ENCODE peak calls at places on chromosomes 3 and 15, in six cellular contexts. One of them, this sample, is unnamed. For H3K4me1, the result is how much of the 10 kb centered on the place peaks cover.

GRCh38 chr15:60215225-60215963 is 182.4 kb downstream of the ANXA2 start:
- DNase-seq in heart left ventricle: no peak
- DNase-seq in stomach: no peak
- DNase-seq in NT2/D1: no peak
- DNase-seq in astrocyte: no peak
- DNase-seq in sigmoid colon: no peak
- DNase-seq in this sample: no peak

GRCh38 chr3:49260711-49261357 is 16.2 kb downstream of the C3orf62 start:
- DNase-seq in heart left ventricle: no peak
- DNase-seq in stomach: no peak
- DNase-seq in NT2/D1: no peak
- DNase-seq in astrocyte: no peak
- DNase-seq in sigmoid colon: no peak
- DNase-seq in this sample: no peak

GRCh38 chr3:135891121-135891520 is 74.4 kb upstream of the PPP2R3A start:
- DNase-seq in heart left ventricle: no peak
- DNase-seq in stomach: no peak
- DNase-seq in NT2/D1: no peak
- DNase-seq in astrocyte: peak
- DNase-seq in sigmoid colon: no peak
- DNase-seq in this sample: no peak

GRCh38 chr3:12972791-12973702 is 100.2 kb downstream of the IQSEC1 start:
- DNase-seq in heart left ventricle: no peak
- DNase-seq in stomach: no peak
- DNase-seq in NT2/D1: no peak
- DNase-seq in astrocyte: no peak
- DNase-seq in sigmoid colon: no peak
- DNase-seq in this sample: no peak

GRCh38 chr3:27715863-27716262 is 6.3 kb downstream of the EOMES start:
- DNase-seq in heart left ventricle: no peak
- DNase-seq in stomach: no peak
- DNase-seq in NT2/D1: no peak
- DNase-seq in astrocyte: no peak
- DNase-seq in sigmoid colon: no peak
- DNase-seq in this sample: no peak

GRCh38 chr15:28885630-28886430 is at the start of gene APBA2:
- DNase-seq in heart left ventricle: no peak
- DNase-seq in stomach: no peak
- DNase-seq in NT2/D1: no peak
- DNase-seq in astrocyte: peak
- DNase-seq in sigmoid colon: no peak
- DNase-seq in this sample: no peak

GRCh38 chr3:20558161-20558560 is 372.2 kb upstream of the SGO1 start:
- DNase-seq in heart left ventricle: no peak
- DNase-seq in stomach: no peak
- DNase-seq in NT2/D1: no peak
- DNase-seq in astrocyte: no peak
- DNase-seq in sigmoid colon: no peak
- DNase-seq in this sample: no peak

GRCh38 chr3:56801597-56802410 is at the start of gene ARHGEF3:
- DNase-seq in heart left ventricle: peak
- DNase-seq in stomach: peak
- DNase-seq in NT2/D1: peak
- DNase-seq in astrocyte: peak
- DNase-seq in sigmoid colon: peak
- DNase-seq in this sample: peak

GRCh38 chr3:116140100-116140689 is 305.1 kb downstream of the LSAMP start:
- DNase-seq in heart left ventricle: no peak
- DNase-seq in stomach: no peak
- DNase-seq in NT2/D1: no peak
- DNase-seq in astrocyte: peak
- DNase-seq in sigmoid colon: no peak
- DNase-seq in this sample: no peak

GRCh38 chr3:134768116-134768515 is 26.9 kb upstream of the EPHB1 start:
- DNase-seq in heart left ventricle: no peak
- DNase-seq in stomach: no peak
- DNase-seq in NT2/D1: no peak
- DNase-seq in astrocyte: no peak
- DNase-seq in sigmoid colon: no peak
- DNase-seq in this sample: no peak

GRCh38 chr15:29403778-29404177 is 134.2 kb upstream of the NSMCE3 start:
- DNase-seq in heart left ventricle: no peak
- DNase-seq in stomach: no peak
- DNase-seq in NT2/D1: no peak
- DNase-seq in astrocyte: no peak
- DNase-seq in sigmoid colon: no peak
- DNase-seq in this sample: no peak

GRCh38 chr15:61411941-61412510 is 182.9 kb upstream of the RORA start:
- DNase-seq in heart left ventricle: no peak
- DNase-seq in stomach: no peak
- DNase-seq in NT2/D1: no peak
- DNase-seq in astrocyte: no peak
- DNase-seq in sigmoid colon: no peak
- DNase-seq in this sample: no peak

GRCh38 chr3:123286308-123287023 is 84.7 kb downstream of the SEC22A start:
- DNase-seq in heart left ventricle: no peak
- DNase-seq in stomach: no peak
- DNase-seq in NT2/D1: peak
- DNase-seq in astrocyte: peak
- DNase-seq in sigmoid colon: peak
- DNase-seq in this sample: no peak

GRCh38 chr15:83658406-83658805 is 4.5 kb downstream of the ADAMTSL3 start:
- DNase-seq in heart left ventricle: peak
- DNase-seq in stomach: no peak
- DNase-seq in NT2/D1: no peak
- DNase-seq in astrocyte: no peak
- DNase-seq in sigmoid colon: no peak
- DNase-seq in this sample: no peak

GRCh38 chr3:4821975-4822374 is 157.3 kb upstream of the BHLHE40 start:
- DNase-seq in heart left ventricle: no peak
- DNase-seq in stomach: peak
- DNase-seq in NT2/D1: no peak
- DNase-seq in astrocyte: no peak
- DNase-seq in sigmoid colon: no peak
- DNase-seq in this sample: no peak

GRCh38 chr15:73375012-73375411 is 6.3 kb upstream of the HCN4 start:
- DNase-seq in heart left ventricle: no peak
- DNase-seq in stomach: no peak
- DNase-seq in NT2/D1: no peak
- DNase-seq in astrocyte: no peak
- DNase-seq in sigmoid colon: no peak
- DNase-seq in this sample: no peak

GRCh38 chr15:87743557-87743956 is 513.0 kb downstream of the NTRK3 start:
- DNase-seq in heart left ventricle: no peak
- DNase-seq in stomach: no peak
- DNase-seq in NT2/D1: no peak
- DNase-seq in astrocyte: no peak
- DNase-seq in sigmoid colon: no peak
- DNase-seq in this sample: no peak

GRCh38 chr3:55246016-55246415 is 241.1 kb downstream of the WNT5A start:
- DNase-seq in heart left ventricle: no peak
- DNase-seq in stomach: no peak
- DNase-seq in NT2/D1: no peak
- DNase-seq in astrocyte: no peak
- DNase-seq in sigmoid colon: no peak
- DNase-seq in this sample: no peak

GRCh38 chr3:127734181-127734720 is 61.5 kb downstream of the ABTB1 start:
- DNase-seq in heart left ventricle: no peak
- DNase-seq in stomach: no peak
- DNase-seq in NT2/D1: no peak
- DNase-seq in astrocyte: no peak
- DNase-seq in sigmoid colon: no peak
- DNase-seq in this sample: no peak

GRCh38 chr3:127732879-127733350 is 60.2 kb downstream of the ABTB1 start:
- DNase-seq in heart left ventricle: no peak
- DNase-seq in stomach: no peak
- DNase-seq in NT2/D1: no peak
- DNase-seq in astrocyte: peak
- DNase-seq in sigmoid colon: no peak
- DNase-seq in this sample: no peak

GRCh38 chr3:127732303-127732702 is 59.6 kb downstream of the ABTB1 start:
- DNase-seq in heart left ventricle: no peak
- DNase-seq in stomach: no peak
- DNase-seq in NT2/D1: peak
- DNase-seq in astrocyte: no peak
- DNase-seq in sigmoid colon: no peak
- DNase-seq in this sample: no peak

GRCh38 chr3:127734754-127735473 is 62.2 kb downstream of the ABTB1 start:
- DNase-seq in heart left ventricle: peak
- DNase-seq in stomach: no peak
- DNase-seq in NT2/D1: peak
- DNase-seq in astrocyte: peak
- DNase-seq in sigmoid colon: no peak
- DNase-seq in this sample: no peak

DNA sequence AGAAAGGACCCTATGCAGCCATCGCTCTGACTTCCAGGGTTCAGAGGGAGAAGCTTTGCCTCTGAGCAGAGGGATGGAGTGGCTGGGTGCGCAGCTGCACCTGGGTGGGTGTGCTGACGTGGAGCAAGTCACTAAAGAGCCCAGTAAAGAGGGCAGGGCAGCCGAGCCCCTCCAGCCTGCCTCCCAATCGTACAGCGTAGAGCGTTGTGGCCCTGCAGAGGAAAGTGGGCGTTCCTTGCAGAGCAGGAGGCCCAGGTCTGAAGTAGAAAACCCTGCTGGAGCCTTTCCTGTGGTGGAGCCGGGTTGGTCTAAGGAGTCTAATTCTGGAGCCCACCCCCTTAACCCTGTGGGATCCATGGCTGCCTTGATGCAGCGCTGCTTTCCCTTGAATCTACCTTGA is 61.0 kb downstream of the ABTB1 start:
- DNase-seq in heart left ventricle: no peak
- DNase-seq in stomach: no peak
- DNase-seq in NT2/D1: no peak
- DNase-seq in astrocyte: no peak
- DNase-seq in sigmoid colon: no peak
- DNase-seq in this sample: no peak
- H3K4me1 ChIP-seq in heart left ventricle: half or more
- H3K4me1 ChIP-seq in stomach: under half
- H3K4me1 ChIP-seq in NT2/D1: under half
- H3K4me1 ChIP-seq in astrocyte: under half
- H3K4me1 ChIP-seq in sigmoid colon: half or more
- H3K4me1 ChIP-seq in this sample: under half

GRCh38 chr15:91316123-91316522 is 216.1 kb downstream of the SV2B start:
- DNase-seq in heart left ventricle: no peak
- DNase-seq in stomach: no peak
- DNase-seq in NT2/D1: no peak
- DNase-seq in astrocyte: no peak
- DNase-seq in sigmoid colon: no peak
- DNase-seq in this sample: no peak
- H3K4me1 ChIP-seq in heart left ventricle: under half
- H3K4me1 ChIP-seq in stomach: under half
- H3K4me1 ChIP-seq in NT2/D1: under half
- H3K4me1 ChIP-seq in astrocyte: under half
- H3K4me1 ChIP-seq in sigmoid colon: under half
- H3K4me1 ChIP-seq in this sample: under half

DNA sequence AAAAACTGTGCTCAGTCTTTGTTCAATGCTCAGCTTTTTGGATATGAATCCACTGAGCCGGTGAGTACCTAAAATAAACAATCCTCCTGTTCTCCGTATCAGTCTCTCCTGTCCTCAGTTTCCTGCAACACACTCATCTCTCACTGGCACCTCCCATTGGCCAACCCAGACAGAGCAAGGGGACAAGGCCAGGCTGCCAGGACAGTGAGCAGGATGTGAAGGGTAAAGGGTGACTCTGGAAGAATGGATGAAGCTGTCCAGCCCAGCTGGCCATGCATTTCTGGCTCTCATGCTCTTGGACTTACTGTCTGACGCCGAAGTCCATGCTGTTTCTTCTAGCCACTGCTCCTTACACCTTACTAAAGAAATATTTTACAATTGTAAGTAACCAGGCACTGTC is 16.2 kb upstream of the SSUH2 start:
- DNase-seq in heart left ventricle: no peak
- DNase-seq in stomach: no peak
- DNase-seq in NT2/D1: no peak
- DNase-seq in astrocyte: no peak
- DNase-seq in sigmoid colon: no peak
- DNase-seq in this sample: no peak
- H3K4me1 ChIP-seq in heart left ventricle: under half
- H3K4me1 ChIP-seq in stomach: under half
- H3K4me1 ChIP-seq in NT2/D1: under half
- H3K4me1 ChIP-seq in astrocyte: under half
- H3K4me1 ChIP-seq in sigmoid colon: under half
- H3K4me1 ChIP-seq in this sample: under half

GRCh38 chr3:84126160-84126559 is 832.6 kb upstream of the CADM2 start:
- DNase-seq in heart left ventricle: no peak
- DNase-seq in stomach: no peak
- DNase-seq in NT2/D1: no peak
- DNase-seq in astrocyte: no peak
- DNase-seq in sigmoid colon: no peak
- DNase-seq in this sample: no peak
- H3K4me1 ChIP-seq in heart left ventricle: under half
- H3K4me1 ChIP-seq in stomach: under half
- H3K4me1 ChIP-seq in NT2/D1: under half
- H3K4me1 ChIP-seq in astrocyte: under half
- H3K4me1 ChIP-seq in sigmoid colon: under half
- H3K4me1 ChIP-seq in this sample: under half

GRCh38 chr15:79896131-79896633 is 632 bp downstream of the MTHFS start:
- DNase-seq in heart left ventricle: no peak
- DNase-seq in stomach: no peak
- DNase-seq in NT2/D1: no peak
- DNase-seq in astrocyte: no peak
- DNase-seq in sigmoid colon: no peak
- DNase-seq in this sample: no peak

GRCh38 chr15:79898369-79898768 is 1.6 kb upstream of the MTHFS start:
- DNase-seq in heart left ventricle: no peak
- DNase-seq in stomach: no peak
- DNase-seq in NT2/D1: no peak
- DNase-seq in astrocyte: no peak
- DNase-seq in sigmoid colon: no peak
- DNase-seq in this sample: no peak

GRCh38 chr15:79897380-79897678 is 515 bp upstream of the MTHFS start:
- DNase-seq in heart left ventricle: no peak
- DNase-seq in stomach: no peak
- DNase-seq in NT2/D1: no peak
- DNase-seq in astrocyte: peak
- DNase-seq in sigmoid colon: no peak
- DNase-seq in this sample: no peak

GRCh38 chr15:79896634-79897379 is at the start of gene MTHFS:
- DNase-seq in heart left ventricle: peak
- DNase-seq in stomach: peak
- DNase-seq in NT2/D1: peak
- DNase-seq in astrocyte: peak
- DNase-seq in sigmoid colon: peak
- DNase-seq in this sample: peak

DNA sequence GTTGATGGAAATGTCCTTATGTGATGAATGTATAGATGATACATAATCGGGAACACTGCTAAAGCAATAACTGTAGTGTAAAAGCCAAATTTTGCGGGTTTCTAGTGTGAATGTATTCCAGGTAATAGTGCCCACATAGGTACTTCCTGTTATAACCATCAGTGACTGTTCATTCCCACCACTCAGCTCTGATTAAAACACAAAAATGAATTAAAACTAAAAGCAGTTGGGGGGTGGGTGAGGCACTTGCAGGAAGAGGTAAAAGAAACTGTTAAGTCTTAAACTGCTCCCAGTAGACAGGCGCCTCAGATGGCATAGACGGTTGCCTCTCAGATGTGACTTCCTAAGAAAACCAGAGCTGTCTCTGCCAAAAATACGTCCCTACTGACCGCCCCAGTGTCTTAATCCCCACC is 893 bp upstream of the MTHFS start:
- DNase-seq in heart left ventricle: no peak
- DNase-seq in stomach: no peak
- DNase-seq in NT2/D1: no peak
- DNase-seq in astrocyte: no peak
- DNase-seq in sigmoid colon: no peak
- DNase-seq in this sample: no peak
- H3K4me1 ChIP-seq in heart left ventricle: under half
- H3K4me1 ChIP-seq in stomach: under half
- H3K4me1 ChIP-seq in NT2/D1: under half
- H3K4me1 ChIP-seq in astrocyte: under half
- H3K4me1 ChIP-seq in sigmoid colon: under half
- H3K4me1 ChIP-seq in this sample: under half

This sample was measured in uterus.